ENCODE peak calls at places on chromosomes 12 and 14, in four cellular contexts. M, V, B and Q are unnamed samples.

GRCh38 chr14:102095871-102096568 is 9.2 kb upstream of the HSP90AA1 start:
- DNase-seq in M (no peak), V (no peak), B (no peak), Q (no peak)

GRCh38 chr14:50353126-50353525 is 41.0 kb downstream of the DMAC2L start:
- DNase-seq in M (no peak), V (no peak), B (no peak), Q (no peak)

GRCh38 chr14:25090716-25091454 is 40.9 kb upstream of the STXBP6 start:
- DNase-seq in M (peak; percentile 52), V (peak; percentile 75), B (no peak), Q (peak; percentile 41)

GRCh38 chr12:64730585-64730964 is 28.6 kb downstream of the GNS start:
- DNase-seq in M (no peak), V (no peak), B (no peak), Q (no peak)

GRCh38 chr14:74400919-74401503 is 25.0 kb downstream of the SYNDIG1L start:
- DNase-seq in M (no peak), V (no peak), B (no peak), Q (no peak)

GRCh38 chr12:49632401-49632800 is 9.0 kb downstream of the PRPF40B start:
- DNase-seq in M (no peak), V (no peak), B (no peak), Q (no peak)

GRCh38 chr14:34496679-34497513 is 34.9 kb upstream of the SPTSSA start:
- DNase-seq in M (peak; percentile 100), V (peak; percentile 78), B (peak; percentile 96), Q (peak; percentile 100)

GRCh38 chr12:50110762-50111416 is 1.1 kb upstream of the COX14 start:
- DNase-seq in M (peak; percentile 31), V (peak; percentile 73), B (no peak), Q (no peak)

GRCh38 chr12:107318554-107318803 is 225.1 kb upstream of the CRY1 start:
- DNase-seq in M (no peak), V (no peak), B (no peak), Q (no peak)

GRCh38 chr14:84988391-84988790 is 541.6 kb upstream of the FLRT2 start:
- DNase-seq in M (no peak), V (no peak), B (no peak), Q (no peak)

GRCh38 chr12:72346331-72346944 is 74.3 kb downstream of the TRHDE start:
- DNase-seq in M (peak; percentile 63), V (peak; percentile 84), B (no peak), Q (peak; percentile 84)
- TF ChIP-seq CTCF in M (peak; percentile 40), V (no peak), B (peak; percentile 28), Q (peak; percentile 58)

DNA sequence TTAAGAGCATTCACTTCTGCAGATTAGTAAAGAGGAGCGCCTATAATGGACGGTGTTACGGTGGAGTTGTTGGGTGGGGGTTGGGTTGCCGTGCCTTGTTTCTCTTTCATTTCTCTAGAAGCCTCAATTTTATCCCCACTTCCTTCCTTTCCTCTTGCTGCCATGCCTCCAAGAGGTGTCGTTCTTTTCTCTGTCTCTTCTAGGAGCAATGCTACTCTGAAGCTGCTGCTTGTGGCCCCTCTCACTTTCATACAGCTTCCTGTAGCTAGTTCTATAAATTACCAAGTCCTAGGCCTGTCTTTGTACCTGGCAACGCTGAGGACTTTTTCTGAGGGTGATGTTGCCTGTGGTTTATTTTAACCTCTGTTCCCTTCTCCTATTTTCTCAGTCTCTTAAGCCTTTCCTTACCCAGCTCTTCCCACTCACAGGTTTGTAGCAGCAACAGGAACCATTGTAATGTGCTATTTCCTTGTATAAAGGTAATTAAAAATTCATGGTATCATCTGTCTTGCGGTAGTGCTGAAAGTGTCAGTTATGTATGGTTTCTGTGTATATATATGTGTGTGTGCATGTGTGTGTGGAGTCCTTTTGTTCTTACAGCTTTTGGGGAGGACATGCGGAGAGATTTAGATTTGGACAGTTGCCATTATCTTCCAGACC is 44.0 kb downstream of the DDHD1 start:
- DNase-seq in M (no peak), V (peak; percentile 51), B (no peak), Q (no peak)
- TF ChIP-seq CTCF in M (no peak), V (no peak), B (no peak), Q (no peak)

GRCh38 chr12:62103736-62104135 is 156.5 kb upstream of the USP15 start:
- DNase-seq in M (no peak), V (no peak), B (no peak), Q (no peak)

GRCh38 chr12:62106547-62107175 is 153.5 kb upstream of the USP15 start:
- DNase-seq in M (no peak), V (no peak), B (no peak), Q (no peak)
- TF ChIP-seq CTCF in M (no peak), V (no peak), B (no peak), Q (no peak)

GRCh38 chr12:63068857-63069442 is 82.1 kb downstream of the AVPR1A start:
- DNase-seq in M (peak; percentile 87), V (peak; percentile 42), B (no peak), Q (peak; percentile 86)
- TF ChIP-seq CTCF in M (peak; percentile 56), V (no peak), B (no peak), Q (peak; percentile 59)

GRCh38 chr14:96224480-96225096 is 19.9 kb downstream of the BDKRB2 start:
- DNase-seq in M (peak; percentile 45), V (peak; percentile 69), B (no peak), Q (no peak)

GRCh38 chr14:96227428-96227827 is 22.8 kb downstream of the BDKRB2 start:
- DNase-seq in M (no peak), V (no peak), B (no peak), Q (no peak)

GRCh38 chr14:96229315-96229714 is 24.7 kb downstream of the BDKRB2 start:
- DNase-seq in M (peak; percentile 42), V (no peak), B (no peak), Q (no peak)

GRCh38 chr14:96221841-96222240 is 17.2 kb downstream of the BDKRB2 start:
- DNase-seq in M (no peak), V (no peak), B (no peak), Q (no peak)

GRCh38 chr14:96225745-96226151 is 21.1 kb downstream of the BDKRB2 start:
- DNase-seq in M (peak; percentile 79), V (peak; percentile 73), B (no peak), Q (no peak)
- TF ChIP-seq CTCF in M (peak; percentile 70), V (no peak), B (no peak), Q (peak; percentile 15)

GRCh38 chr12:43285248-43285647 is 266.8 kb downstream of the ADAMTS20 start:
- DNase-seq in M (peak; percentile 93), V (no peak), B (no peak), Q (peak; percentile 95)

GRCh38 chr12:43281563-43281962 is 270.4 kb downstream of the ADAMTS20 start:
- DNase-seq in M (no peak), V (no peak), B (no peak), Q (no peak)

GRCh38 chr12:43283206-43283605 is 268.8 kb downstream of the ADAMTS20 start:
- DNase-seq in M (no peak), V (no peak), B (no peak), Q (no peak)

GRCh38 chr12:43284441-43284840 is 267.6 kb downstream of the ADAMTS20 start:
- DNase-seq in M (peak; percentile 57), V (no peak), B (no peak), Q (peak; percentile 15)

GRCh38 chr12:43282106-43282505 is 269.9 kb downstream of the ADAMTS20 start:
- DNase-seq in M (peak; percentile 80), V (no peak), B (no peak), Q (peak; percentile 63)
- TF ChIP-seq CTCF in M (peak; percentile 43), V (no peak), B (no peak), Q (peak; percentile 40)

DNA sequence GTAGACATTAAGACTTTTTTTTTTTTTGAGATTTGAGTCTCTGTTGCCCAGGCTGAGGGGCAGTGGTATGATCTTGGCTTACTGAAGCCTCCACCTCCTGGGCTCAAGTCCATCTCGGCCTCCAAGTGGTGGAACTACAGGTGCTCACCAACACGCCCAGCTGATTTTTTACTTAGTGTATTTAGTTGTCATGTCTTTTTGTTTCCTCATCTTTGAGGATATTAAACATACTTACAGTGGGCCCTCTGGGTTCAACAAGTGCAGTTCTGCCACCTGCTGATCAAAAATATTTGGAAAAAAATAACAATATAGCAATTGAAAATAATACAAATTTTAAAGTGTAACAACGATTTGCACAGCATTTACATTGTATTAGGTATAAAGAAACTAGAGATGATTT is 4.4 kb upstream of the B4GALNT1 start:
- DNase-seq in M (no peak), V (no peak), B (no peak), Q (no peak)
- TF ChIP-seq CTCF in M (no peak), V (no peak), B (no peak), Q (no peak)